ENCODE peak calls at places on chromosomes 7 and 10, in eight cellular contexts. X is hypothalamus; G is activated CD4-positive, alpha-beta T cell treated with anti-CD3 and anti-CD28 coated beads for 36 hours; B is central memory CD4-positive, alpha-beta T cell; U is activated CD8-positive, alpha-beta T cell treated with anti-CD3 and anti-CD28 coated beads for 36 hours; W is mesothelial cell of epicardium; V is omental fat pad; Y is EL. R is an unnamed sample.

GRCh38 chr7:122675621-122676020 is 23.3 kb downstream of the RNF133 start:
- DNase-seq in Y (no peak), B (no peak), V (no peak), X (no peak), U (no peak), W (no peak), G (no peak), R (no peak)

GRCh38 chr7:122212754-122213153 is 68.7 kb upstream of the AASS start:
- DNase-seq in Y (peak; percentile 53), U (no peak), X (no peak), V (no peak), W (no peak), B (no peak), G (no peak), R (no peak)

GRCh38 chr10:6228010-6228511 is 25.3 kb downstream of the PFKFB3 start:
- DNase-seq in Y (peak; percentile 65), U (no peak), W (no peak), X (no peak), G (no peak), B (no peak), V (no peak), R (no peak)

GRCh38 chr7:18762189-18762588 is 266.6 kb downstream of the HDAC9 start:
- DNase-seq in X (no peak), Y (peak; percentile 65), B (no peak), W (no peak), G (no peak), U (no peak), V (no peak), R (no peak)

GRCh38 chr7:151655555-151655954 is 135.9 kb upstream of the RHEB start:
- DNase-seq in G (no peak), Y (no peak), U (no peak), X (no peak), W (no peak), B (no peak), V (no peak), R (no peak)

GRCh38 chr10:46538723-46539426 is 17.6 kb downstream of the GPRIN2 start:
- DNase-seq in Y (no peak), U (no peak), B (no peak), V (no peak), G (no peak), X (no peak), W (no peak), R (no peak)

GRCh38 chr10:126250527-126251310 is 137.6 kb downstream of the ADAM12 start:
- DNase-seq in B (no peak), U (no peak), V (no peak), X (no peak), W (no peak), Y (no peak), G (no peak), R (no peak)

GRCh38 chr7:30799206-30799975 is 28.2 kb downstream of the MINDY4 start:
- DNase-seq in U (no peak), Y (peak; percentile 99), X (no peak), V (peak; percentile 40), G (no peak), B (no peak), W (no peak), R (no peak)

GRCh38 chr7:2312272-2312929 is 1.8 kb downstream of the SNX8 start:
- DNase-seq in X (no peak), U (peak; percentile 21), V (no peak), Y (no peak), W (no peak), B (no peak), G (no peak), R (no peak)

GRCh38 chr7:151089893-151090730 is 3.8 kb downstream of the AGAP3 start:
- DNase-seq in Y (no peak), X (no peak), B (no peak), G (no peak), U (no peak), W (no peak), V (no peak), R (peak; percentile 72)

GRCh38 chr7:71210220-71210619 is 78.3 kb downstream of the GALNT17 start:
- DNase-seq in Y (no peak), V (no peak), X (no peak), B (no peak), G (no peak), W (no peak), U (no peak), R (no peak)

GRCh38 chr10:43843331-43844101 is 194.8 kb upstream of the ZNF32 start:
- DNase-seq in X (no peak), Y (peak; percentile 93), V (no peak), W (no peak), G (no peak), U (peak; percentile 27), B (no peak), R (no peak)

GRCh38 chr7:7882888-7883287 is 85.7 kb upstream of the GLCCI1 start:
- DNase-seq in Y (no peak), V (no peak), W (no peak), U (no peak), B (no peak), G (no peak), X (no peak), R (no peak)

GRCh38 chr7:104943502-104944343 is 70.3 kb upstream of the KMT2E start:
- DNase-seq in U (peak; percentile 93), B (peak; percentile 73), G (peak; percentile 87), Y (no peak), W (peak; percentile 49), X (no peak), V (peak; percentile 29), R (no peak)

GRCh38 chr7:20236790-20237189 is 19.6 kb upstream of the MACC1 start:
- DNase-seq in G (no peak), X (no peak), B (no peak), W (no peak), U (no peak), V (no peak), Y (peak; percentile 35), R (no peak)

GRCh38 chr7:108146070-108146842 is 16.1 kb upstream of the LAMB4 start:
- DNase-seq in W (peak; percentile 80), U (peak; percentile 71), V (no peak), B (peak; percentile 19), Y (peak; percentile 76), G (peak; percentile 69), X (peak; percentile 11), R (peak; percentile 78)

GRCh38 chr7:102012941-102013461 is 195.6 kb downstream of the CUX1 start:
- DNase-seq in X (no peak), W (no peak), Y (no peak), U (no peak), V (no peak), B (no peak), G (no peak), R (no peak)

GRCh38 chr7:85829817-85830432 is 643.1 kb upstream of the SEMA3D start:
- DNase-seq in X (no peak), V (no peak), W (no peak), B (no peak), Y (peak; percentile 37), G (no peak), U (no peak), R (no peak)